ENCODE peak calls at places on chromosomes 11 and 22, in six cellular contexts. One of them, this sample, is unnamed. For H3K27me3, the result is how much of the 10 kb centered on the place peaks cover.

GRCh38 chr11:61598886-61599868 is 18.3 kb upstream of the SYT7 start:
- DNase-seq in adrenal gland: no peak
- DNase-seq in adipocyte: peak
- DNase-seq in BE2C: peak
- DNase-seq in endodermal cell: peak
- DNase-seq in tibial nerve: no peak
- DNase-seq in this sample: no peak

GRCh38 chr11:15276616-15277015 is 161.9 kb downstream of the INSC start:
- DNase-seq in adrenal gland: no peak
- DNase-seq in adipocyte: peak
- DNase-seq in BE2C: peak
- DNase-seq in endodermal cell: peak
- DNase-seq in tibial nerve: no peak
- DNase-seq in this sample: no peak

GRCh38 chr11:74085542-74085892 is 76.6 kb upstream of the UCP3 start:
- DNase-seq in adrenal gland: peak
- DNase-seq in adipocyte: no peak
- DNase-seq in BE2C: no peak
- DNase-seq in endodermal cell: no peak
- DNase-seq in tibial nerve: no peak
- DNase-seq in this sample: no peak

GRCh38 chr11:9158898-9159391 is 67.5 kb upstream of the SCUBE2 start:
- DNase-seq in adrenal gland: no peak
- DNase-seq in adipocyte: peak
- DNase-seq in BE2C: no peak
- DNase-seq in endodermal cell: no peak
- DNase-seq in tibial nerve: no peak
- DNase-seq in this sample: no peak

GRCh38 chr11:350723-351255 is 18.5 kb upstream of the B4GALNT4 start:
- DNase-seq in adrenal gland: no peak
- DNase-seq in adipocyte: no peak
- DNase-seq in BE2C: no peak
- DNase-seq in endodermal cell: peak
- DNase-seq in tibial nerve: no peak
- DNase-seq in this sample: no peak

GRCh38 chr11:84106560-84106959 is 820.4 kb upstream of the CCDC90B start:
- DNase-seq in adrenal gland: no peak
- DNase-seq in adipocyte: no peak
- DNase-seq in BE2C: no peak
- DNase-seq in endodermal cell: no peak
- DNase-seq in tibial nerve: no peak
- DNase-seq in this sample: no peak

GRCh38 chr11:128208329-128209220 is 378.8 kb downstream of the ETS1 start:
- DNase-seq in adrenal gland: peak
- DNase-seq in adipocyte: peak
- DNase-seq in BE2C: no peak
- DNase-seq in endodermal cell: no peak
- DNase-seq in tibial nerve: no peak
- DNase-seq in this sample: no peak

GRCh38 chr11:118785362-118785761 is 5.6 kb downstream of the DDX6 start:
- DNase-seq in adrenal gland: no peak
- DNase-seq in adipocyte: peak
- DNase-seq in BE2C: no peak
- DNase-seq in endodermal cell: no peak
- DNase-seq in tibial nerve: no peak
- DNase-seq in this sample: no peak

GRCh38 chr11:35276396-35276795 is 137.4 kb downstream of the CD44 start:
- DNase-seq in adrenal gland: peak
- DNase-seq in adipocyte: no peak
- DNase-seq in BE2C: no peak
- DNase-seq in endodermal cell: peak
- DNase-seq in tibial nerve: no peak
- DNase-seq in this sample: peak

GRCh38 chr11:15159085-15159484 is 44.4 kb downstream of the INSC start:
- DNase-seq in adrenal gland: no peak
- DNase-seq in adipocyte: peak
- DNase-seq in BE2C: no peak
- DNase-seq in endodermal cell: peak
- DNase-seq in tibial nerve: no peak
- DNase-seq in this sample: no peak

GRCh38 chr11:1893581-1894359 is 2.1 kb upstream of the PRR33 start:
- DNase-seq in adrenal gland: no peak
- DNase-seq in adipocyte: no peak
- DNase-seq in BE2C: no peak
- DNase-seq in endodermal cell: no peak
- DNase-seq in tibial nerve: no peak
- DNase-seq in this sample: no peak

GRCh38 chr22:21942407-21942895 is 10.2 kb downstream of the PPM1F start:
- DNase-seq in adrenal gland: peak
- DNase-seq in adipocyte: peak
- DNase-seq in BE2C: no peak
- DNase-seq in endodermal cell: no peak
- DNase-seq in tibial nerve: peak
- DNase-seq in this sample: no peak

GRCh38 chr11:17533782-17534415 is 10.3 kb downstream of the USH1C start:
- DNase-seq in adrenal gland: no peak
- DNase-seq in adipocyte: no peak
- DNase-seq in BE2C: no peak
- DNase-seq in endodermal cell: peak
- DNase-seq in tibial nerve: no peak
- DNase-seq in this sample: no peak

GRCh38 chr11:27215471-27216267 is 147.3 kb downstream of the CCDC34 start:
- DNase-seq in adrenal gland: peak
- DNase-seq in adipocyte: no peak
- DNase-seq in BE2C: no peak
- DNase-seq in endodermal cell: peak
- DNase-seq in tibial nerve: no peak
- DNase-seq in this sample: no peak

GRCh38 chr11:33160147-33160546 is 1.1 kb downstream of the CSTF3 start:
- DNase-seq in adrenal gland: no peak
- DNase-seq in adipocyte: peak
- DNase-seq in BE2C: no peak
- DNase-seq in endodermal cell: no peak
- DNase-seq in tibial nerve: no peak
- DNase-seq in this sample: no peak

GRCh38 chr11:6598555-6598954 is 4.9 kb downstream of the RRP8 start:
- DNase-seq in adrenal gland: no peak
- DNase-seq in adipocyte: no peak
- DNase-seq in BE2C: no peak
- DNase-seq in endodermal cell: peak
- DNase-seq in tibial nerve: no peak
- DNase-seq in this sample: no peak

GRCh38 chr11:33687733-33688479 is 12.7 kb downstream of the C11orf91 start:
- DNase-seq in adrenal gland: peak
- DNase-seq in adipocyte: peak
- DNase-seq in BE2C: peak
- DNase-seq in endodermal cell: peak
- DNase-seq in tibial nerve: no peak
- DNase-seq in this sample: no peak

GRCh38 chr22:32926600-32926999 is 125.1 kb downstream of the TIMP3 start:
- DNase-seq in adrenal gland: no peak
- DNase-seq in adipocyte: peak
- DNase-seq in BE2C: no peak
- DNase-seq in endodermal cell: peak
- DNase-seq in tibial nerve: no peak
- DNase-seq in this sample: no peak

GRCh38 chr11:71338806-71339177 is 86.4 kb upstream of the SHANK2 start:
- DNase-seq in adrenal gland: no peak
- DNase-seq in adipocyte: no peak
- DNase-seq in BE2C: no peak
- DNase-seq in endodermal cell: no peak
- DNase-seq in tibial nerve: no peak
- DNase-seq in this sample: no peak

GRCh38 chr11:68037481-68038225 is 1.2 kb upstream of the TCIRG1 start:
- DNase-seq in adrenal gland: peak
- DNase-seq in adipocyte: no peak
- DNase-seq in BE2C: peak
- DNase-seq in endodermal cell: no peak
- DNase-seq in tibial nerve: no peak
- DNase-seq in this sample: no peak

GRCh38 chr22:41127447-41127846 is 35.1 kb downstream of the EP300 start:
- DNase-seq in adrenal gland: peak
- DNase-seq in adipocyte: no peak
- DNase-seq in BE2C: no peak
- DNase-seq in endodermal cell: no peak
- DNase-seq in tibial nerve: no peak
- DNase-seq in this sample: peak

GRCh38 chr11:124788521-124788920 is 11.7 kb downstream of the MSANTD2 start:
- DNase-seq in adrenal gland: no peak
- DNase-seq in adipocyte: no peak
- DNase-seq in BE2C: no peak
- DNase-seq in endodermal cell: no peak
- DNase-seq in tibial nerve: no peak
- DNase-seq in this sample: no peak

GRCh38 chr11:59668950-59669610 is at the start of gene PATL1:
- DNase-seq in adrenal gland: peak
- DNase-seq in adipocyte: peak
- DNase-seq in BE2C: peak
- DNase-seq in endodermal cell: peak
- DNase-seq in tibial nerve: peak
- DNase-seq in this sample: peak

GRCh38 chr22:22944268-22944985 is 56.8 kb downstream of the IGLL5 start:
- DNase-seq in adrenal gland: peak
- DNase-seq in adipocyte: no peak
- DNase-seq in BE2C: no peak
- DNase-seq in endodermal cell: peak
- DNase-seq in tibial nerve: no peak
- DNase-seq in this sample: peak

GRCh38 chr11:68127791-68128681 is 6.8 kb upstream of the CHKA start:
- DNase-seq in adrenal gland: peak
- DNase-seq in adipocyte: peak
- DNase-seq in BE2C: no peak
- DNase-seq in endodermal cell: peak
- DNase-seq in tibial nerve: no peak
- DNase-seq in this sample: peak

GRCh38 chr22:48905206-48905975 is 922.3 kb downstream of the BRD1 start:
- DNase-seq in adrenal gland: no peak
- DNase-seq in adipocyte: no peak
- DNase-seq in BE2C: no peak
- DNase-seq in endodermal cell: no peak
- DNase-seq in tibial nerve: no peak
- DNase-seq in this sample: no peak

GRCh38 chr11:101003468-101003867 is 126.1 kb downstream of the PGR start:
- DNase-seq in adrenal gland: no peak
- DNase-seq in adipocyte: no peak
- DNase-seq in BE2C: peak
- DNase-seq in endodermal cell: peak
- DNase-seq in tibial nerve: no peak
- DNase-seq in this sample: no peak

GRCh38 chr11:47186076-47186936 is at the start of gene PACSIN3:
- DNase-seq in adrenal gland: peak
- DNase-seq in adipocyte: peak
- DNase-seq in BE2C: peak
- DNase-seq in endodermal cell: peak
- DNase-seq in tibial nerve: no peak
- DNase-seq in this sample: peak

GRCh38 chr11:42593426-42593825 is 718.4 kb upstream of the API5 start:
- DNase-seq in adrenal gland: no peak
- DNase-seq in adipocyte: no peak
- DNase-seq in BE2C: no peak
- DNase-seq in endodermal cell: no peak
- DNase-seq in tibial nerve: no peak
- DNase-seq in this sample: no peak

GRCh38 chr11:131691558-131692041 is 321.2 kb downstream of the NTM start:
- DNase-seq in adrenal gland: no peak
- DNase-seq in adipocyte: peak
- DNase-seq in BE2C: peak
- DNase-seq in endodermal cell: peak
- DNase-seq in tibial nerve: no peak
- DNase-seq in this sample: peak
- H3K27me3 ChIP-seq in adrenal gland: under half
- H3K27me3 ChIP-seq in adipocyte: under half
- H3K27me3 ChIP-seq in BE2C: under half
- H3K27me3 ChIP-seq in endodermal cell: half or more
- H3K27me3 ChIP-seq in tibial nerve: under half
- H3K27me3 ChIP-seq in this sample: under half

DNA sequence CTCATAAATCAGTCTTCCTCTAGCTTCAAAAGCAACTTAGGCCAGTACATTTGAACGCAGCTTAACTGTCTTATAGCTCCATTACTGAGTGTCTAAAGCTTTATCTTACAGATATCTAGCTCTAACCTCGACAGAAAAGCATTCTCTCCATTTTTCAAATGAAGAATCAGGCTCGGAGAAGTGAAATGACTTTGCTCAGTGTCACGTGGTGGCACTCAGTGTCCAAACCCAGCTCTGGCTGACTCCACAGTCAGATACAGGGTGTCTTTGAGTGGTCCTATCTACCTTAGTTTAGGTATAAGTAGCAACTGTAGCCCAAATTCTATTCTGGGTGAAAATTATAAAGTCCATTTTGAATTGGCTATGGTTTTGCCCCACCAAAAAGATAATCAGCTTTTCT is 38.7 kb upstream of the CHST1 start:
- DNase-seq in adrenal gland: no peak
- DNase-seq in adipocyte: no peak
- DNase-seq in BE2C: no peak
- DNase-seq in endodermal cell: no peak
- DNase-seq in tibial nerve: no peak
- DNase-seq in this sample: no peak
- H3K27me3 ChIP-seq in adrenal gland: under half
- H3K27me3 ChIP-seq in adipocyte: half or more
- H3K27me3 ChIP-seq in BE2C: under half
- H3K27me3 ChIP-seq in endodermal cell: under half
- H3K27me3 ChIP-seq in tibial nerve: under half
- H3K27me3 ChIP-seq in this sample: under half

DNA sequence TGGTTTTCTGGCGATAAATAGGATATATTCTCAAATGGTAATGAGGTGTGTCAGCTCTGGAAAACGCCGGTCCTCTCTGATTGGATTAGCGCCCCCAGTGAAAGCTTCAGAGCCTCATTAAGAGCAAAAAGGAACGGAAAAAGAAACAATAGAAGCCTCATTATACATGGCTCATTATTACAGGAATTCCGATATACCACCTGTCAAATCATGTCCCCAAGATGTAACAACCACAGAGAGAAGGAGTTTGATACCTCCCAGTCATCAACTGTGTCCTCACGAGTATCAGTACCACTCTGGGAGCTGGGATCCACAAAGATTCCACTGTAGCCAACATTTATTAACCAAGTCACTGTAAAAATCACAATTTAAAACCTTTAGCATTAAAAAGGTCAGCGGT is 175.8 kb upstream of the PITPNB start:
- DNase-seq in adrenal gland: no peak
- DNase-seq in adipocyte: no peak
- DNase-seq in BE2C: no peak
- DNase-seq in endodermal cell: no peak
- DNase-seq in tibial nerve: no peak
- DNase-seq in this sample: no peak
- H3K27me3 ChIP-seq in adrenal gland: under half
- H3K27me3 ChIP-seq in adipocyte: under half
- H3K27me3 ChIP-seq in BE2C: under half
- H3K27me3 ChIP-seq in endodermal cell: under half
- H3K27me3 ChIP-seq in tibial nerve: under half
- H3K27me3 ChIP-seq in this sample: under half

GRCh38 chr22:17380711-17381087 is 11.4 kb downstream of the CECR2 start:
- DNase-seq in adrenal gland: no peak
- DNase-seq in adipocyte: no peak
- DNase-seq in BE2C: no peak
- DNase-seq in endodermal cell: no peak
- DNase-seq in tibial nerve: no peak
- DNase-seq in this sample: no peak
- H3K27me3 ChIP-seq in adrenal gland: under half
- H3K27me3 ChIP-seq in adipocyte: under half
- H3K27me3 ChIP-seq in BE2C: under half
- H3K27me3 ChIP-seq in endodermal cell: under half
- H3K27me3 ChIP-seq in tibial nerve: under half
- H3K27me3 ChIP-seq in this sample: under half